ENCODE peak calls at places on chromosomes 1 and 21, in ten cellular contexts. One of them, this sample, is unnamed.

GRCh38 chr1:37035828-37036666 is 1.7 kb upstream of the GRIK3 start:
- DNase-seq in HCT116: no peak
- DNase-seq in K562: peak; percentile 47
- DNase-seq in A549: no peak
- DNase-seq in WTC11: peak; percentile 76
- DNase-seq in SK-N-SH: peak; percentile 45
- DNase-seq in H1: peak; percentile 75
- DNase-seq in GM12878: no peak
- DNase-seq in HepG2: no peak
- DNase-seq in endothelial cell of umbilical vein: no peak
- DNase-seq in this sample: peak; percentile 72

GRCh38 chr1:25800538-25801377 is 765 bp downstream of the SELENON start:
- DNase-seq in HCT116: no peak
- DNase-seq in K562: no peak
- DNase-seq in A549: no peak
- DNase-seq in WTC11: no peak
- DNase-seq in SK-N-SH: no peak
- DNase-seq in H1: peak; percentile 68
- DNase-seq in GM12878: no peak
- DNase-seq in HepG2: no peak
- DNase-seq in endothelial cell of umbilical vein: peak; percentile 18
- DNase-seq in this sample: no peak

GRCh38 chr1:74423476-74423875 is 88.9 kb downstream of the LRRC53 start:
- DNase-seq in HCT116: no peak
- DNase-seq in K562: no peak
- DNase-seq in A549: no peak
- DNase-seq in WTC11: no peak
- DNase-seq in SK-N-SH: no peak
- DNase-seq in H1: no peak
- DNase-seq in GM12878: no peak
- DNase-seq in HepG2: no peak
- DNase-seq in endothelial cell of umbilical vein: no peak
- DNase-seq in this sample: no peak

GRCh38 chr1:26581287-26581651 is 51.7 kb downstream of the RPS6KA1 start:
- DNase-seq in HCT116: no peak
- DNase-seq in K562: no peak
- DNase-seq in A549: no peak
- DNase-seq in WTC11: no peak
- DNase-seq in SK-N-SH: no peak
- DNase-seq in H1: no peak
- DNase-seq in GM12878: no peak
- DNase-seq in HepG2: peak; percentile 16
- DNase-seq in endothelial cell of umbilical vein: no peak
- DNase-seq in this sample: peak; percentile 43

GRCh38 chr21:45303751-45304150 is 16.1 kb upstream of the POFUT2 start:
- DNase-seq in HCT116: no peak
- DNase-seq in K562: no peak
- DNase-seq in A549: no peak
- DNase-seq in WTC11: no peak
- DNase-seq in SK-N-SH: no peak
- DNase-seq in H1: no peak
- DNase-seq in GM12878: no peak
- DNase-seq in HepG2: no peak
- DNase-seq in endothelial cell of umbilical vein: no peak
- DNase-seq in this sample: no peak

GRCh38 chr1:86753700-86754099 is 49.3 kb downstream of the SH3GLB1 start:
- DNase-seq in HCT116: peak; percentile 21
- DNase-seq in K562: no peak
- DNase-seq in A549: peak; percentile 35
- DNase-seq in WTC11: no peak
- DNase-seq in SK-N-SH: peak; percentile 20
- DNase-seq in H1: no peak
- DNase-seq in GM12878: no peak
- DNase-seq in HepG2: peak; percentile 67
- DNase-seq in endothelial cell of umbilical vein: peak; percentile 28
- DNase-seq in this sample: peak; percentile 37

GRCh38 chr1:212040629-212041028 is 5.1 kb downstream of the DTL start:
- DNase-seq in HCT116: no peak
- DNase-seq in K562: no peak
- DNase-seq in A549: no peak
- DNase-seq in WTC11: no peak
- DNase-seq in SK-N-SH: no peak
- DNase-seq in H1: no peak
- DNase-seq in GM12878: no peak
- DNase-seq in HepG2: peak; percentile 48
- DNase-seq in endothelial cell of umbilical vein: peak; percentile 31
- DNase-seq in this sample: peak; percentile 25

GRCh38 chr1:230312676-230313075 is 113.5 kb downstream of the PGBD5 start:
- DNase-seq in HCT116: no peak
- DNase-seq in K562: no peak
- DNase-seq in A549: no peak
- DNase-seq in WTC11: no peak
- DNase-seq in SK-N-SH: no peak
- DNase-seq in H1: no peak
- DNase-seq in GM12878: no peak
- DNase-seq in HepG2: no peak
- DNase-seq in endothelial cell of umbilical vein: no peak
- DNase-seq in this sample: no peak

GRCh38 chr21:44994581-44995171 is 54.8 kb downstream of the SLX9 start:
- DNase-seq in HCT116: no peak
- DNase-seq in K562: no peak
- DNase-seq in A549: no peak
- DNase-seq in WTC11: no peak
- DNase-seq in SK-N-SH: no peak
- DNase-seq in H1: no peak
- DNase-seq in GM12878: no peak
- DNase-seq in HepG2: no peak
- DNase-seq in endothelial cell of umbilical vein: no peak
- DNase-seq in this sample: no peak

GRCh38 chr1:157154940-157155514 is 16.8 kb upstream of the ETV3 start:
- DNase-seq in HCT116: no peak
- DNase-seq in K562: peak; percentile 72
- DNase-seq in A549: peak; percentile 71
- DNase-seq in WTC11: no peak
- DNase-seq in SK-N-SH: no peak
- DNase-seq in H1: no peak
- DNase-seq in GM12878: no peak
- DNase-seq in HepG2: peak; percentile 72
- DNase-seq in endothelial cell of umbilical vein: peak; percentile 82
- DNase-seq in this sample: peak; percentile 74

GRCh38 chr1:234400773-234401172 is 27.5 kb downstream of the COA6 start:
- DNase-seq in HCT116: no peak
- DNase-seq in K562: no peak
- DNase-seq in A549: no peak
- DNase-seq in WTC11: no peak
- DNase-seq in SK-N-SH: no peak
- DNase-seq in H1: no peak
- DNase-seq in GM12878: peak; percentile 33
- DNase-seq in HepG2: no peak
- DNase-seq in endothelial cell of umbilical vein: peak; percentile 67
- DNase-seq in this sample: no peak

GRCh38 chr1:174740248-174740990 is 259.3 kb upstream of the CACYBP start:
- DNase-seq in HCT116: no peak
- DNase-seq in K562: no peak
- DNase-seq in A549: no peak
- DNase-seq in WTC11: no peak
- DNase-seq in SK-N-SH: no peak
- DNase-seq in H1: no peak
- DNase-seq in GM12878: no peak
- DNase-seq in HepG2: peak; percentile 7
- DNase-seq in endothelial cell of umbilical vein: no peak
- DNase-seq in this sample: peak; percentile 27

GRCh38 chr1:121519042-121519755 is 334.4 kb downstream of the SRGAP2C start:
- DNase-seq in HCT116: peak; percentile 26
- DNase-seq in K562: peak; percentile 10
- DNase-seq in A549: peak; percentile 70
- DNase-seq in WTC11: peak; percentile 83
- DNase-seq in SK-N-SH: peak; percentile 31
- DNase-seq in H1: peak; percentile 88
- DNase-seq in GM12878: no peak
- DNase-seq in HepG2: peak; percentile 61
- DNase-seq in endothelial cell of umbilical vein: peak; percentile 1
- DNase-seq in this sample: peak; percentile 88

GRCh38 chr1:116763787-116764465 is 9.7 kb downstream of the CD2 start:
- DNase-seq in HCT116: peak; percentile 15
- DNase-seq in K562: peak; percentile 70
- DNase-seq in A549: peak; percentile 8
- DNase-seq in WTC11: peak; percentile 55
- DNase-seq in SK-N-SH: peak; percentile 42
- DNase-seq in H1: peak; percentile 66
- DNase-seq in GM12878: no peak
- DNase-seq in HepG2: peak; percentile 39
- DNase-seq in endothelial cell of umbilical vein: peak; percentile 5
- DNase-seq in this sample: peak; percentile 52

GRCh38 chr1:67888707-67889106 is 55.4 kb upstream of the GNG12 start:
- DNase-seq in HCT116: no peak
- DNase-seq in K562: no peak
- DNase-seq in A549: no peak
- DNase-seq in WTC11: peak; percentile 19
- DNase-seq in SK-N-SH: no peak
- DNase-seq in H1: no peak
- DNase-seq in GM12878: no peak
- DNase-seq in HepG2: no peak
- DNase-seq in endothelial cell of umbilical vein: peak; percentile 46
- DNase-seq in this sample: no peak

GRCh38 chr1:58768971-58769808 is 14.7 kb downstream of the JUN start:
- DNase-seq in HCT116: no peak
- DNase-seq in K562: peak; percentile 75
- DNase-seq in A549: peak; percentile 49
- DNase-seq in WTC11: peak; percentile 90
- DNase-seq in SK-N-SH: peak; percentile 73
- DNase-seq in H1: peak; percentile 98
- DNase-seq in GM12878: no peak
- DNase-seq in HepG2: peak; percentile 56
- DNase-seq in endothelial cell of umbilical vein: peak; percentile 74
- DNase-seq in this sample: peak; percentile 58

GRCh38 chr1:151852733-151853132 is 779 bp downstream of the THEM5 start:
- DNase-seq in HCT116: no peak
- DNase-seq in K562: no peak
- DNase-seq in A549: no peak
- DNase-seq in WTC11: no peak
- DNase-seq in SK-N-SH: no peak
- DNase-seq in H1: no peak
- DNase-seq in GM12878: no peak
- DNase-seq in HepG2: no peak
- DNase-seq in endothelial cell of umbilical vein: no peak
- DNase-seq in this sample: no peak

GRCh38 chr1:43451157-43451591 is 2.6 kb downstream of the HYI start:
- DNase-seq in HCT116: no peak
- DNase-seq in K562: no peak
- DNase-seq in A549: no peak
- DNase-seq in WTC11: no peak
- DNase-seq in SK-N-SH: no peak
- DNase-seq in H1: no peak
- DNase-seq in GM12878: no peak
- DNase-seq in HepG2: no peak
- DNase-seq in endothelial cell of umbilical vein: no peak
- DNase-seq in this sample: no peak

GRCh38 chr1:6651889-6652288 is 27.2 kb downstream of the THAP3 start:
- DNase-seq in HCT116: no peak
- DNase-seq in K562: no peak
- DNase-seq in A549: no peak
- DNase-seq in WTC11: no peak
- DNase-seq in SK-N-SH: no peak
- DNase-seq in H1: no peak
- DNase-seq in GM12878: no peak
- DNase-seq in HepG2: no peak
- DNase-seq in endothelial cell of umbilical vein: no peak
- DNase-seq in this sample: no peak

GRCh38 chr1:40182956-40183710 is 21.9 kb downstream of the RLF start:
- DNase-seq in HCT116: peak; percentile 12
- DNase-seq in K562: peak; percentile 21
- DNase-seq in A549: peak; percentile 39
- DNase-seq in WTC11: no peak
- DNase-seq in SK-N-SH: no peak
- DNase-seq in H1: no peak
- DNase-seq in GM12878: no peak
- DNase-seq in HepG2: peak; percentile 22
- DNase-seq in endothelial cell of umbilical vein: peak; percentile 54
- DNase-seq in this sample: peak; percentile 45
- TF ChIP-seq MAX in HCT116: no peak
- TF ChIP-seq MAX in K562: no peak
- TF ChIP-seq MAX in A549: no peak
- TF ChIP-seq MAX in WTC11: no peak
- TF ChIP-seq MAX in SK-N-SH: no peak
- TF ChIP-seq MAX in H1: no peak
- TF ChIP-seq MAX in GM12878: no peak
- TF ChIP-seq MAX in HepG2: no peak
- TF ChIP-seq MAX in endothelial cell of umbilical vein: no peak
- TF ChIP-seq MAX in this sample: no peak

GRCh38 chr1:32926562-32926961 is 25.4 kb upstream of the TMEM54 start:
- DNase-seq in HCT116: no peak
- DNase-seq in K562: no peak
- DNase-seq in A549: no peak
- DNase-seq in WTC11: no peak
- DNase-seq in SK-N-SH: no peak
- DNase-seq in H1: no peak
- DNase-seq in GM12878: no peak
- DNase-seq in HepG2: no peak
- DNase-seq in endothelial cell of umbilical vein: no peak
- DNase-seq in this sample: no peak
- TF ChIP-seq MAX in HCT116: no peak
- TF ChIP-seq MAX in K562: no peak
- TF ChIP-seq MAX in A549: no peak
- TF ChIP-seq MAX in WTC11: no peak
- TF ChIP-seq MAX in SK-N-SH: no peak
- TF ChIP-seq MAX in H1: no peak
- TF ChIP-seq MAX in GM12878: no peak
- TF ChIP-seq MAX in HepG2: no peak
- TF ChIP-seq MAX in endothelial cell of umbilical vein: no peak
- TF ChIP-seq MAX in this sample: no peak

GRCh38 chr1:51518033-51518729 is 885 bp downstream of the EPS15 start:
- DNase-seq in HCT116: no peak
- DNase-seq in K562: peak; percentile 87
- DNase-seq in A549: peak; percentile 40
- DNase-seq in WTC11: peak; percentile 32
- DNase-seq in SK-N-SH: no peak
- DNase-seq in H1: peak; percentile 55
- DNase-seq in GM12878: peak; percentile 61
- DNase-seq in HepG2: peak; percentile 73
- DNase-seq in endothelial cell of umbilical vein: peak; percentile 57
- DNase-seq in this sample: peak; percentile 63
- TF ChIP-seq MAX in HCT116: peak; percentile 71
- TF ChIP-seq MAX in K562: peak; percentile 83
- TF ChIP-seq MAX in A549: no peak
- TF ChIP-seq MAX in WTC11: no peak
- TF ChIP-seq MAX in SK-N-SH: peak; percentile 43
- TF ChIP-seq MAX in H1: no peak
- TF ChIP-seq MAX in GM12878: peak; percentile 26
- TF ChIP-seq MAX in HepG2: no peak
- TF ChIP-seq MAX in endothelial cell of umbilical vein: no peak
- TF ChIP-seq MAX in this sample: no peak

DNA sequence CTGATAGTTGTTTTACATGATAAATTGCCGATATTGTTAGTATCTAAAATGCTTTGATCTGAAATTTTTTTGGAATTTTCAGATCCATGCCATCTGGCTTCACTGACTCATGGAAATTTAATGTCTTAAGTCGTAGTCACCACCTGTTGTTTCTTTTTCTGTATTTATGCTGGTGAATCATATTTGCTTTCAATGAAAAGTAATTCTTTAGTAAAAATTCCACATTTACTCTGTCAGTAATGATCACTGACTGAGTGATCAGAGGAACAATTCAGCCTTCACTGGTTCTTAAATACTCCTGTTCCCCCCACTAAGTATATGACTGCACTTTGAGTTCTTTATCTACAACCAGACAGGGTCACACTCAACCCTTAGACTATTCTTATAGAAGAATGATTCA is 185.6 kb upstream of the NRIP1 start:
- DNase-seq in HCT116: no peak
- DNase-seq in K562: no peak
- DNase-seq in A549: peak; percentile 5
- DNase-seq in WTC11: no peak
- DNase-seq in SK-N-SH: no peak
- DNase-seq in H1: no peak
- DNase-seq in GM12878: no peak
- DNase-seq in HepG2: no peak
- DNase-seq in endothelial cell of umbilical vein: peak; percentile 26
- DNase-seq in this sample: no peak
- TF ChIP-seq MAX in HCT116: no peak
- TF ChIP-seq MAX in K562: no peak
- TF ChIP-seq MAX in A549: no peak
- TF ChIP-seq MAX in WTC11: no peak
- TF ChIP-seq MAX in SK-N-SH: no peak
- TF ChIP-seq MAX in H1: no peak
- TF ChIP-seq MAX in GM12878: no peak
- TF ChIP-seq MAX in HepG2: no peak
- TF ChIP-seq MAX in endothelial cell of umbilical vein: no peak
- TF ChIP-seq MAX in this sample: no peak